ENCODE peak calls at places on chromosomes 16 and 17, in six cellular contexts. One of them, this sample, is unnamed.
A peak's percentile ranks its signal among the peaks of the same experiment; 100 is the strongest.

GRCh38 chr17:36501351-36501750 is 14.9 kb downstream of the ZNHIT3 start:
- DNase-seq in nephron progenitor cell: no peak
- DNase-seq in neural progenitor cell: no peak
- DNase-seq in CD4-positive, alpha-beta T cell: no peak
- DNase-seq in activated CD8-positive, alpha-beta T cell treated with anti-CD3 and anti-CD28 coated beads for 36 hours: no peak
- DNase-seq in hepatocyte: peak; percentile 2
- DNase-seq in this sample: no peak

GRCh38 chr17:82205720-82206508 is 6.7 kb downstream of the CCDC57 start:
- DNase-seq in CD4-positive, alpha-beta T cell: peak; percentile 72
- DNase-seq in hepatocyte: peak; percentile 94
- DNase-seq in nephron progenitor cell: peak; percentile 78
- DNase-seq in activated CD8-positive, alpha-beta T cell treated with anti-CD3 and anti-CD28 coated beads for 36 hours: peak; percentile 90
- DNase-seq in neural progenitor cell: peak; percentile 89
- DNase-seq in this sample: peak; percentile 88

GRCh38 chr16:27174798-27175197 is 28.5 kb upstream of the KDM8 start:
- DNase-seq in nephron progenitor cell: no peak
- DNase-seq in activated CD8-positive, alpha-beta T cell treated with anti-CD3 and anti-CD28 coated beads for 36 hours: no peak
- DNase-seq in neural progenitor cell: no peak
- DNase-seq in hepatocyte: peak; percentile 68
- DNase-seq in CD4-positive, alpha-beta T cell: no peak
- DNase-seq in this sample: no peak

GRCh38 chr17:30413109-30413508 is 34.4 kb downstream of the CPD start:
- DNase-seq in neural progenitor cell: no peak
- DNase-seq in CD4-positive, alpha-beta T cell: no peak
- DNase-seq in activated CD8-positive, alpha-beta T cell treated with anti-CD3 and anti-CD28 coated beads for 36 hours: no peak
- DNase-seq in hepatocyte: no peak
- DNase-seq in nephron progenitor cell: no peak
- DNase-seq in this sample: no peak

GRCh38 chr17:32323784-32324590 is 18.0 kb downstream of the C17orf75 start:
- DNase-seq in neural progenitor cell: peak; percentile 60
- DNase-seq in nephron progenitor cell: no peak
- DNase-seq in hepatocyte: no peak
- DNase-seq in CD4-positive, alpha-beta T cell: no peak
- DNase-seq in activated CD8-positive, alpha-beta T cell treated with anti-CD3 and anti-CD28 coated beads for 36 hours: peak; percentile 62
- DNase-seq in this sample: no peak

GRCh38 chr17:41307647-41308046 is 1.5 kb downstream of the KRTAP16-1 start:
- DNase-seq in neural progenitor cell: peak; percentile 17
- DNase-seq in activated CD8-positive, alpha-beta T cell treated with anti-CD3 and anti-CD28 coated beads for 36 hours: no peak
- DNase-seq in CD4-positive, alpha-beta T cell: no peak
- DNase-seq in hepatocyte: no peak
- DNase-seq in nephron progenitor cell: no peak
- DNase-seq in this sample: no peak

GRCh38 chr17:34201767-34202166 is 53.3 kb upstream of the CCL2 start:
- DNase-seq in nephron progenitor cell: no peak
- DNase-seq in CD4-positive, alpha-beta T cell: no peak
- DNase-seq in neural progenitor cell: no peak
- DNase-seq in hepatocyte: no peak
- DNase-seq in activated CD8-positive, alpha-beta T cell treated with anti-CD3 and anti-CD28 coated beads for 36 hours: no peak
- DNase-seq in this sample: peak; percentile 22

GRCh38 chr16:79723583-79724168 is 123.1 kb upstream of the MAF start:
- DNase-seq in hepatocyte: peak; percentile 74
- DNase-seq in activated CD8-positive, alpha-beta T cell treated with anti-CD3 and anti-CD28 coated beads for 36 hours: no peak
- DNase-seq in nephron progenitor cell: no peak
- DNase-seq in neural progenitor cell: peak; percentile 98
- DNase-seq in CD4-positive, alpha-beta T cell: no peak
- DNase-seq in this sample: no peak

GRCh38 chr17:6786618-6787017 is 10.6 kb downstream of the FBXO39 start:
- DNase-seq in neural progenitor cell: no peak
- DNase-seq in nephron progenitor cell: no peak
- DNase-seq in CD4-positive, alpha-beta T cell: no peak
- DNase-seq in hepatocyte: no peak
- DNase-seq in activated CD8-positive, alpha-beta T cell treated with anti-CD3 and anti-CD28 coated beads for 36 hours: no peak
- DNase-seq in this sample: no peak

GRCh38 chr17:44733753-44734152 is 25.0 kb upstream of the ADAM11 start:
- DNase-seq in activated CD8-positive, alpha-beta T cell treated with anti-CD3 and anti-CD28 coated beads for 36 hours: no peak
- DNase-seq in nephron progenitor cell: peak; percentile 32
- DNase-seq in neural progenitor cell: peak; percentile 56
- DNase-seq in CD4-positive, alpha-beta T cell: no peak
- DNase-seq in hepatocyte: peak; percentile 37
- DNase-seq in this sample: no peak

GRCh38 chr16:23432176-23433128 is 20.5 kb downstream of the COG7 start:
- DNase-seq in hepatocyte: no peak
- DNase-seq in neural progenitor cell: no peak
- DNase-seq in CD4-positive, alpha-beta T cell: no peak
- DNase-seq in nephron progenitor cell: no peak
- DNase-seq in activated CD8-positive, alpha-beta T cell treated with anti-CD3 and anti-CD28 coated beads for 36 hours: no peak
- DNase-seq in this sample: no peak

GRCh38 chr17:69246726-69247375 is 18.2 kb upstream of the ABCA10 start:
- DNase-seq in CD4-positive, alpha-beta T cell: no peak
- DNase-seq in nephron progenitor cell: no peak
- DNase-seq in activated CD8-positive, alpha-beta T cell treated with anti-CD3 and anti-CD28 coated beads for 36 hours: no peak
- DNase-seq in neural progenitor cell: peak; percentile 60
- DNase-seq in hepatocyte: peak; percentile 61
- DNase-seq in this sample: peak; percentile 35

GRCh38 chr17:77437017-77437416 is 296.2 kb downstream of the SEC14L1 start:
- DNase-seq in neural progenitor cell: no peak
- DNase-seq in hepatocyte: peak; percentile 80
- DNase-seq in CD4-positive, alpha-beta T cell: no peak
- DNase-seq in nephron progenitor cell: no peak
- DNase-seq in activated CD8-positive, alpha-beta T cell treated with anti-CD3 and anti-CD28 coated beads for 36 hours: no peak
- DNase-seq in this sample: no peak

GRCh38 chr17:676060-676745 is 38.4 kb downstream of the VPS53 start:
- DNase-seq in nephron progenitor cell: no peak
- DNase-seq in CD4-positive, alpha-beta T cell: no peak
- DNase-seq in hepatocyte: no peak
- DNase-seq in neural progenitor cell: no peak
- DNase-seq in activated CD8-positive, alpha-beta T cell treated with anti-CD3 and anti-CD28 coated beads for 36 hours: no peak
- DNase-seq in this sample: no peak

GRCh38 chr16:82633964-82634600 is 7.3 kb downstream of the CDH13 start:
- DNase-seq in hepatocyte: no peak
- DNase-seq in activated CD8-positive, alpha-beta T cell treated with anti-CD3 and anti-CD28 coated beads for 36 hours: no peak
- DNase-seq in neural progenitor cell: no peak
- DNase-seq in CD4-positive, alpha-beta T cell: no peak
- DNase-seq in nephron progenitor cell: no peak
- DNase-seq in this sample: no peak

GRCh38 chr16:23423496-23424049 is 29.4 kb downstream of the COG7 start:
- DNase-seq in hepatocyte: peak; percentile 39
- DNase-seq in nephron progenitor cell: no peak
- DNase-seq in CD4-positive, alpha-beta T cell: no peak
- DNase-seq in neural progenitor cell: no peak
- DNase-seq in activated CD8-positive, alpha-beta T cell treated with anti-CD3 and anti-CD28 coated beads for 36 hours: no peak
- DNase-seq in this sample: no peak

GRCh38 chr16:25228372-25228771 is 11.6 kb downstream of the AQP8 start:
- DNase-seq in neural progenitor cell: no peak
- DNase-seq in CD4-positive, alpha-beta T cell: no peak
- DNase-seq in activated CD8-positive, alpha-beta T cell treated with anti-CD3 and anti-CD28 coated beads for 36 hours: no peak
- DNase-seq in nephron progenitor cell: no peak
- DNase-seq in hepatocyte: no peak
- DNase-seq in this sample: no peak

GRCh38 chr16:86590501-86591144 is 12.3 kb downstream of the FOXL1 start:
- DNase-seq in neural progenitor cell: no peak
- DNase-seq in CD4-positive, alpha-beta T cell: no peak
- DNase-seq in hepatocyte: peak; percentile 35
- DNase-seq in nephron progenitor cell: no peak
- DNase-seq in activated CD8-positive, alpha-beta T cell treated with anti-CD3 and anti-CD28 coated beads for 36 hours: no peak
- DNase-seq in this sample: no peak

GRCh38 chr16:83272843-83273242 is 534.9 kb upstream of the HSBP1 start:
- DNase-seq in CD4-positive, alpha-beta T cell: no peak
- DNase-seq in nephron progenitor cell: no peak
- DNase-seq in activated CD8-positive, alpha-beta T cell treated with anti-CD3 and anti-CD28 coated beads for 36 hours: no peak
- DNase-seq in hepatocyte: no peak
- DNase-seq in neural progenitor cell: no peak
- DNase-seq in this sample: no peak

GRCh38 chr16:9302102-9302501 is 210.7 kb downstream of the HAPSTR1 start:
- DNase-seq in activated CD8-positive, alpha-beta T cell treated with anti-CD3 and anti-CD28 coated beads for 36 hours: no peak
- DNase-seq in CD4-positive, alpha-beta T cell: no peak
- DNase-seq in hepatocyte: no peak
- DNase-seq in nephron progenitor cell: no peak
- DNase-seq in neural progenitor cell: no peak
- DNase-seq in this sample: no peak

GRCh38 chr16:67456383-67457140 is 24.4 kb downstream of the ATP6V0D1 start:
- DNase-seq in neural progenitor cell: no peak
- DNase-seq in nephron progenitor cell: no peak
- DNase-seq in hepatocyte: no peak
- DNase-seq in CD4-positive, alpha-beta T cell: no peak
- DNase-seq in activated CD8-positive, alpha-beta T cell treated with anti-CD3 and anti-CD28 coated beads for 36 hours: no peak
- DNase-seq in this sample: peak; percentile 26

GRCh38 chr17:61309857-61310256 is 89.8 kb upstream of the TBX2 start:
- DNase-seq in activated CD8-positive, alpha-beta T cell treated with anti-CD3 and anti-CD28 coated beads for 36 hours: no peak
- DNase-seq in neural progenitor cell: no peak
- DNase-seq in CD4-positive, alpha-beta T cell: no peak
- DNase-seq in hepatocyte: no peak
- DNase-seq in nephron progenitor cell: no peak
- DNase-seq in this sample: no peak

GRCh38 chr17:787641-788221 is 5.6 kb downstream of the MRM3 start:
- DNase-seq in activated CD8-positive, alpha-beta T cell treated with anti-CD3 and anti-CD28 coated beads for 36 hours: no peak
- DNase-seq in CD4-positive, alpha-beta T cell: no peak
- DNase-seq in hepatocyte: no peak
- DNase-seq in nephron progenitor cell: no peak
- DNase-seq in neural progenitor cell: no peak
- DNase-seq in this sample: no peak

GRCh38 chr17:73304971-73305786 is 6.6 kb downstream of the CDC42EP4 start:
- DNase-seq in activated CD8-positive, alpha-beta T cell treated with anti-CD3 and anti-CD28 coated beads for 36 hours: no peak
- DNase-seq in hepatocyte: peak; percentile 85
- DNase-seq in neural progenitor cell: peak; percentile 35
- DNase-seq in CD4-positive, alpha-beta T cell: no peak
- DNase-seq in nephron progenitor cell: peak; percentile 51
- DNase-seq in this sample: no peak

GRCh38 chr17:60754057-60754604 is 76.5 kb downstream of the BCAS3 start:
- DNase-seq in nephron progenitor cell: no peak
- DNase-seq in CD4-positive, alpha-beta T cell: no peak
- DNase-seq in neural progenitor cell: no peak
- DNase-seq in activated CD8-positive, alpha-beta T cell treated with anti-CD3 and anti-CD28 coated beads for 36 hours: no peak
- DNase-seq in hepatocyte: no peak
- DNase-seq in this sample: no peak

GRCh38 chr16:30870904-30871303 is 23.0 kb downstream of the BCL7C start:
- DNase-seq in activated CD8-positive, alpha-beta T cell treated with anti-CD3 and anti-CD28 coated beads for 36 hours: no peak
- DNase-seq in neural progenitor cell: no peak
- DNase-seq in nephron progenitor cell: no peak
- DNase-seq in hepatocyte: no peak
- DNase-seq in CD4-positive, alpha-beta T cell: no peak
- DNase-seq in this sample: peak; percentile 1

GRCh38 chr16:30866031-30866430 is 27.8 kb downstream of the BCL7C start:
- DNase-seq in nephron progenitor cell: no peak
- DNase-seq in activated CD8-positive, alpha-beta T cell treated with anti-CD3 and anti-CD28 coated beads for 36 hours: no peak
- DNase-seq in hepatocyte: no peak
- DNase-seq in CD4-positive, alpha-beta T cell: no peak
- DNase-seq in neural progenitor cell: no peak
- DNase-seq in this sample: no peak

DNA sequence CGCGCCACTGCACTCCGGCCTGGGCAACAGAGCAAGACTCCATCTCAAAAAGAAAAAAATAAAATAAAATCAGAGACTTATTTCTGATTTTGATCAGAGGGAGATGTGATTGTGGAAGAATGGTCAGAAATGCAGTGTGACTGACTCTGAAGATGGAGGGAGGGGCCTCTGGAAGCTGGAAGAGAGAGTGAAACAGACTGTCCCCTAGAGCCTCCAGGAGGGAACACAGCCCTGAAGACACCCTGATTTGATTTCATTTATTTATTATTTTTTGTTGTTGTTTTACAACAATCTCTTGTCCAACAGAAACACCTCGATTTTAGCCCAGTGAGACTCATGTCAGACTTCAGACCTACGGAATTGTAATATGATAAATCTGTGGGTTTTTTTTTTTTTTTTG is 26.1 kb downstream of the BCL7C start:
- DNase-seq in neural progenitor cell: no peak
- DNase-seq in CD4-positive, alpha-beta T cell: no peak
- DNase-seq in activated CD8-positive, alpha-beta T cell treated with anti-CD3 and anti-CD28 coated beads for 36 hours: no peak
- DNase-seq in hepatocyte: peak; percentile 22
- DNase-seq in nephron progenitor cell: no peak
- DNase-seq in this sample: no peak
- TF ChIP-seq CTCF in neural progenitor cell: peak; percentile 18
- TF ChIP-seq CTCF in CD4-positive, alpha-beta T cell: no peak
- TF ChIP-seq CTCF in activated CD8-positive, alpha-beta T cell treated with anti-CD3 and anti-CD28 coated beads for 36 hours: no peak
- TF ChIP-seq CTCF in hepatocyte: peak; percentile 7
- TF ChIP-seq CTCF in nephron progenitor cell: no peak
- TF ChIP-seq CTCF in this sample: no peak

DNA sequence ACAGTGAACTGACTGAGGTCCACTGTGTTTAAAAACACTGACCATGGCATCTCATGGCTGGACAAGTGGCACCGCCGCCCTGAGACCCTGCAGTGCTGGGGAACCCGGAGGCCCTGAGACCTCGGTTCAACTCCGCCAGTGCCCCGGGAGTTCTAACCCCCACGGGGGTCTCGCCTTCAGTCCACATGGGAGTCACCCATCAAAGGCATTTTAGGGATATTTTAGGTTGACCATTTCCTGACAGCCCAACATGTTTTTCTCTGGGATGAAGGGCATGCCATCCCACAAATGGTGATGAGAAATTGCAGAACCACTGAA is 71.2 kb downstream of the ZFHX3 start:
- DNase-seq in neural progenitor cell: no peak
- DNase-seq in nephron progenitor cell: no peak
- DNase-seq in activated CD8-positive, alpha-beta T cell treated with anti-CD3 and anti-CD28 coated beads for 36 hours: no peak
- DNase-seq in CD4-positive, alpha-beta T cell: no peak
- DNase-seq in hepatocyte: no peak
- DNase-seq in this sample: no peak
- TF ChIP-seq CTCF in neural progenitor cell: no peak
- TF ChIP-seq CTCF in nephron progenitor cell: no peak
- TF ChIP-seq CTCF in activated CD8-positive, alpha-beta T cell treated with anti-CD3 and anti-CD28 coated beads for 36 hours: no peak
- TF ChIP-seq CTCF in CD4-positive, alpha-beta T cell: no peak
- TF ChIP-seq CTCF in hepatocyte: no peak
- TF ChIP-seq CTCF in this sample: no peak

DNA sequence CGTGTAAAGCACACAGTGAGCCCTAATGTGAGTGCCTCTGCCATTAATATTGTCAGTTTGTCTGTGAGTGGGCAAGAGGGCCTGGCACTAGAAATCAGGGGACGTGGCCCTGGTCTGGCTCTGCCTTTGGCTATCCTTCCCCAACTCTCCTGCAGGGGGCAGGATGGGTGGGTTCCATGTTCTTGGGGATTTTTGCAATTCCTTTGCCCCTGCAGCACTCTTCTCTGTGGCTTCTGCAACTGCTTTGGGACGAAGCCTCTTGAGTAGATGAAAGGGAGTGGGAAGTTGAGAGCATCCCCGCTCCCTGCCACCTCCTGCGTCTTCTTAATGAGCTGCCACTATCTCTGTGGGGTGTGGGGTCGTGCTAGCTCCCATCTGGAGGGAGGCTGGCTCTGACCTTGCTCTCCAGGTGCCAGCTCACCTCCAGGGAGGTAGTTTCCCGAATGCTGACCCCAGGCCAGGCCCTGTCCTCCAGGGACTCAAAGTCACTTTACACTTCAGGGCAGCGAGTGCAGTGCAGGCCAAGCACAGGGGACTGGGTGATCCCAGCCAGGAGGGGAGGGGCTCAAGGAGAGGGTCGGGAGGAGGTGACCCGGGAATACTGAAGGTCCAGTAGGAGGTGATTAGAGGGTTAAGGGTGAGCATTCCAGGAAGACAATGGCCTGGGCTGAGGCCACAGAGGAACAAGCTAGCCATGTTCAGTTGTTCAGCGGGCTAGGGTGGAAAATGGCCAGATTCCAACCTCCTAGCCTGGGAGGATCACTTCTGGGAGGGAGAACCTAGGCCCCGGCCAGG is 121.0 kb upstream of the NLRP1 start:
- DNase-seq in nephron progenitor cell: peak; percentile 41
- DNase-seq in CD4-positive, alpha-beta T cell: no peak
- DNase-seq in activated CD8-positive, alpha-beta T cell treated with anti-CD3 and anti-CD28 coated beads for 36 hours: peak; percentile 20
- DNase-seq in neural progenitor cell: peak; percentile 77
- DNase-seq in hepatocyte: no peak
- DNase-seq in this sample: peak; percentile 37
- TF ChIP-seq CTCF in nephron progenitor cell: peak; percentile 45
- TF ChIP-seq CTCF in CD4-positive, alpha-beta T cell: no peak
- TF ChIP-seq CTCF in activated CD8-positive, alpha-beta T cell treated with anti-CD3 and anti-CD28 coated beads for 36 hours: peak; percentile 28
- TF ChIP-seq CTCF in neural progenitor cell: peak; percentile 64
- TF ChIP-seq CTCF in hepatocyte: peak; percentile 11
- TF ChIP-seq CTCF in this sample: peak; percentile 9

GRCh38 chr17:51120357-51120738 is 320 bp downstream of the SPAG9 start:
- DNase-seq in nephron progenitor cell: no peak
- DNase-seq in hepatocyte: no peak
- DNase-seq in CD4-positive, alpha-beta T cell: peak; percentile 38
- DNase-seq in neural progenitor cell: no peak
- DNase-seq in activated CD8-positive, alpha-beta T cell treated with anti-CD3 and anti-CD28 coated beads for 36 hours: peak; percentile 56
- DNase-seq in this sample: peak; percentile 56
- TF ChIP-seq CTCF in nephron progenitor cell: no peak
- TF ChIP-seq CTCF in hepatocyte: no peak
- TF ChIP-seq CTCF in CD4-positive, alpha-beta T cell: no peak
- TF ChIP-seq CTCF in neural progenitor cell: no peak
- TF ChIP-seq CTCF in activated CD8-positive, alpha-beta T cell treated with anti-CD3 and anti-CD28 coated beads for 36 hours: no peak
- TF ChIP-seq CTCF in this sample: no peak

This sample was measured in GM10248.